ENCODE peak calls at places on chromosomes 4 and X, in five cellular contexts. H is CD8-positive, alpha-beta T cell; O is neural progenitor cell; D is stomach; V is GM23248. Z is an unnamed sample. For H3K36me3, the result is how much of the 10 kb centered on the place peaks cover.

GRCh38 chr4:134807231-134807745 is 605.7 kb upstream of the PABPC4L start:
- DNase-seq in D (no peak), H (no peak), V (no peak), O (no peak), Z (no peak)

GRCh38 chr4:140092094-140092820 is 61.7 kb downstream of the MAML3 start:
- DNase-seq in H (no peak), V (peak), O (peak), D (peak), Z (peak)

GRCh38 chr4:6802626-6803025 is 20.1 kb downstream of the KIAA0232 start:
- DNase-seq in D (no peak), H (no peak), O (no peak), V (no peak), Z (no peak)

GRCh38 chr4:45770958-45771357 is 352.9 kb downstream of the GABRG1 start:
- DNase-seq in H (no peak), O (no peak), D (no peak), V (no peak), Z (no peak)

GRCh38 chr4:152643153-152644035 is 36.4 kb downstream of the TMEM154 start:
- DNase-seq in V (no peak), H (no peak), D (no peak), O (no peak), Z (no peak)

GRCh38 chr4:48081196-48081595 is 52.9 kb downstream of the TXK start:
- DNase-seq in O (no peak), D (no peak), V (no peak), H (no peak), Z (no peak)

GRCh38 chrX:5051831-5052491 is 1176.7 kb downstream of the NLGN4X start:
- DNase-seq in O (no peak), D (no peak), V (no peak), H (no peak), Z (no peak)

GRCh38 chrX:131812847-131813825 is 210.0 kb upstream of the STK26 start:
- DNase-seq in H (peak), D (peak), V (peak), O (no peak), Z (no peak)

GRCh38 chr4:16684083-16684482 is 214.4 kb downstream of the LDB2 start:
- DNase-seq in H (no peak), O (no peak), D (no peak), V (peak), Z (no peak)

GRCh38 chrX:72685810-72686465 is 28.2 kb downstream of the PHKA1 start:
- DNase-seq in V (peak), D (no peak), H (no peak), O (no peak), Z (no peak)

GRCh38 chr4:37902212-37902611 is 11.3 kb downstream of the TBC1D1 start:
- DNase-seq in O (no peak), V (no peak), D (no peak), H (no peak), Z (no peak)

GRCh38 chrX:153627675-153628111 is 19.3 kb upstream of the DUSP9 start:
- DNase-seq in H (no peak), V (no peak), O (no peak), D (no peak), Z (peak)

GRCh38 chr4:155591201-155591600 is 75.4 kb upstream of the GUCY1A1 start:
- DNase-seq in H (no peak), V (no peak), O (no peak), D (no peak), Z (no peak)

GRCh38 chr4:26787461-26788340 is 72.9 kb upstream of the STIM2 start:
- DNase-seq in H (no peak), D (peak), O (peak), V (peak), Z (peak)
- H3K4me3 ChIP-seq in H (no peak), D (no peak), O (no peak), V (no peak), Z (no peak)

DNA sequence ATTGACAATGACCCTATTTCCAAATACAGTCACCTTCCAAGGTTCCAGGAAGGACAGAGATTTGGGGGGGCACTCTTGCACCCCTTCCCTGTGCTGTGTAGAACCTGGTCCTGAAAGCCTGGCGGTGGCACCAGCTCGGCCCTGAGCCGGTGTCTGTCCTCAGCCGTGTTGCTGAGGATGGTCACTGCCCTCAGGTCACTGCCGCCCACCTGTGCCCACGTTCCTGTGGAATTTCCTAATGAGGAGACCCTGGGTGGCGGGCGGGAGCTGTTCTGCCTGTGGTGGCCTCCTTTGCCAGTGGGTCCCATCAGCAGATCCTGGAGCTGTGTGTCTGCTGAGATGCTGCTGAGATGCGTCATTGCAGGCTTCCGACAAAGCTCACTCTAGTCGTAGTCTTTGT is 32.9 kb downstream of the NELFA start:
- DNase-seq in H (no peak), D (no peak), V (no peak), O (no peak), Z (no peak)
- H3K36me3 ChIP-seq in H (under half), D (half or more), V (under half), O (under half), Z (under half)

GRCh38 chr4:111066001-111066400 is 443.1 kb upstream of the PITX2 start:
- DNase-seq in V (peak), D (no peak), H (no peak), O (no peak), Z (no peak)
- H3K4me3 ChIP-seq in V (no peak), D (no peak), H (no peak), O (no peak), Z (no peak)

GRCh38 chr4:42070463-42070862 is 80.1 kb downstream of the SLC30A9 start:
- DNase-seq in O (no peak), D (no peak), V (no peak), H (no peak), Z (no peak)
- H3K36me3 ChIP-seq in O (under half), D (under half), V (under half), H (under half), Z (under half)